ENCODE peak calls at places on chromosomes 6 and 20, in seven cellular contexts. E is dorsolateral prefrontal cortex; A is left ventricle myocardium inferior; L is OCI-LY7; C is keratinocyte; B is astrocyte of the spinal cord; R is CD8-positive, alpha-beta T cell. S is an unnamed sample.

GRCh38 chr6:155436981-155437749 is 18.5 kb downstream of the NOX3 start:
- DNase-seq in E (no peak), A (no peak), L (no peak), C (no peak), B (no peak), R (no peak), S (peak)

GRCh38 chr6:90993771-90994170 is 406.9 kb upstream of the MAP3K7 start:
- DNase-seq in E (no peak), A (no peak), L (no peak), C (no peak), B (no peak), R (no peak), S (no peak)

GRCh38 chr6:46105568-46105967 is 24.2 kb upstream of the ENPP4 start:
- DNase-seq in E (no peak), A (no peak), L (no peak), C (no peak), B (no peak), R (no peak), S (no peak)

GRCh38 chr20:58690351-58690750 is 2.2 kb upstream of the NPEPL1 start:
- DNase-seq in E (no peak), A (no peak), L (no peak), C (no peak), B (no peak), R (no peak), S (no peak)

GRCh38 chr6:46964716-46965519 is 43.2 kb upstream of the ADGRF5 start:
- DNase-seq in E (no peak), A (no peak), L (no peak), C (no peak), B (no peak), R (no peak), S (no peak)

GRCh38 chr20:815914-816606 is 17.5 kb upstream of the FAM110A start:
- DNase-seq in E (peak), A (peak), L (peak), C (no peak), B (peak), R (peak), S (peak)

GRCh38 chr6:109526905-109527628 is 44.0 kb upstream of the ZBTB24 start:
- DNase-seq in E (peak), A (no peak), L (peak), C (no peak), B (peak), R (peak), S (peak)

GRCh38 chr20:15902493-15902892 is 670.8 kb downstream of the KIF16B start:
- DNase-seq in E (no peak), A (no peak), L (peak), C (no peak), B (no peak), R (no peak), S (no peak)

GRCh38 chr6:65999288-65999791 is 292.3 kb upstream of the EYS start:
- DNase-seq in E (no peak), A (no peak), L (no peak), C (no peak), B (no peak), R (no peak), S (no peak)

GRCh38 chr6:167140589-167141474 is 16.9 kb downstream of the GPR31 start:
- DNase-seq in E (no peak), A (no peak), L (peak), C (no peak), B (peak), R (no peak), S (no peak)

GRCh38 chr6:96542702-96543101 is 20.2 kb upstream of the FHL5 start:
- DNase-seq in E (no peak), A (no peak), L (peak), C (no peak), B (no peak), R (no peak), S (peak)

GRCh38 chr6:162260024-162260423 is 467.5 kb downstream of the PRKN start:
- DNase-seq in E (no peak), A (no peak), L (no peak), C (no peak), B (no peak), R (no peak), S (peak)

GRCh38 chr20:35617397-35618031 is 1.9 kb downstream of the SPAG4 start:
- DNase-seq in E (peak), A (peak), L (peak), C (no peak), B (peak), R (peak), S (peak)

GRCh38 chr6:13404892-13405254 is 76.5 kb upstream of the TBC1D7 start:
- DNase-seq in E (no peak), A (no peak), L (no peak), C (no peak), B (no peak), R (no peak), S (no peak)

GRCh38 chr6:26223677-26224546 is 136.7 kb downstream of the HFE start:
- DNase-seq in E (no peak), A (peak), L (no peak), C (no peak), B (peak), R (peak), S (peak)

GRCh38 chr6:69022991-69023390 is 387.9 kb downstream of the ADGRB3 start:
- DNase-seq in E (no peak), A (no peak), L (no peak), C (no peak), B (peak), R (no peak), S (peak)

GRCh38 chr6:141218583-141218982 is 914.1 kb upstream of the GJE1 start:
- DNase-seq in E (no peak), A (no peak), L (no peak), C (no peak), B (peak), R (no peak), S (no peak)

GRCh38 chr20:41738584-41739193 is 120.5 kb upstream of the CHD6 start:
- DNase-seq in E (peak), A (peak), L (peak), C (peak), B (peak), R (no peak), S (peak)

GRCh38 chr6:4581468-4582420 is 194.5 kb upstream of the CDYL start:
- DNase-seq in E (no peak), A (no peak), L (no peak), C (no peak), B (peak), R (no peak), S (peak)

GRCh38 chr20:63267681-63268080 is 4.9 kb upstream of the ARFGAP1 start:
- DNase-seq in E (no peak), A (no peak), L (no peak), C (no peak), B (no peak), R (no peak), S (no peak)

GRCh38 chr6:2812695-2813094 is 29.0 kb downstream of the SERPINB1 start:
- DNase-seq in E (no peak), A (no peak), L (no peak), C (no peak), B (no peak), R (no peak), S (no peak)

GRCh38 chr6:21431526-21431925 is 162.0 kb upstream of the SOX4 start:
- DNase-seq in E (no peak), A (no peak), L (no peak), C (no peak), B (no peak), R (no peak), S (no peak)

GRCh38 chr20:31606678-31606927 is 1.5 kb downstream of the ID1 start:
- DNase-seq in E (no peak), A (no peak), L (no peak), C (no peak), B (peak), R (no peak), S (no peak)

GRCh38 chr20:56155625-56156024 is 92.9 kb upstream of the MC3R start:
- DNase-seq in E (no peak), A (no peak), L (no peak), C (no peak), B (no peak), R (no peak), S (no peak)

GRCh38 chr6:36318690-36319435 is 17.8 kb downstream of the BNIP5 start:
- DNase-seq in E (no peak), A (no peak), L (no peak), C (no peak), B (no peak), R (no peak), S (no peak)

GRCh38 chr20:31835977-31836852 is 9.2 kb downstream of the FOXS1 start:
- DNase-seq in E (peak), A (peak), L (no peak), C (peak), B (peak), R (no peak), S (peak)

GRCh38 chr6:149636116-149636515 is 12.4 kb downstream of the KATNA1 start:
- DNase-seq in E (no peak), A (no peak), L (no peak), C (no peak), B (peak), R (no peak), S (peak)

GRCh38 chr6:150830409-150831165 is 34.9 kb upstream of the MTHFD1L start:
- DNase-seq in E (no peak), A (no peak), L (no peak), C (no peak), B (peak), R (no peak), S (peak)

GRCh38 chr6:33692078-33692759 is 19.3 kb downstream of the UQCC2 start:
- DNase-seq in E (no peak), A (peak), L (no peak), C (no peak), B (peak), R (no peak), S (no peak)

GRCh38 chr6:43951063-43951755 is 176.0 kb downstream of the MRPL14 start:
- DNase-seq in E (no peak), A (peak), L (peak), C (no peak), B (no peak), R (peak), S (peak)

GRCh38 chr20:23631981-23632710 is 5.6 kb downstream of the CST3 start:
- DNase-seq in E (no peak), A (no peak), L (no peak), C (no peak), B (no peak), R (no peak), S (no peak)

GRCh38 chr6:90005048-90005827 is 111.0 kb downstream of the GJA10 start:
- DNase-seq in E (no peak), A (no peak), L (no peak), C (no peak), B (no peak), R (no peak), S (peak)

GRCh38 chr6:46217671-46218131 is 46.9 kb upstream of the ENPP5 start:
- DNase-seq in E (peak), A (peak), L (peak), C (no peak), B (peak), R (no peak), S (peak)

GRCh38 chr20:52192296-52193007 is 873 bp upstream of the ZFP64 start:
- DNase-seq in E (no peak), A (peak), L (peak), C (no peak), B (peak), R (no peak), S (no peak)

GRCh38 chr20:5073154-5074049 is 46.4 kb downstream of the PCNA start:
- DNase-seq in E (peak), A (peak), L (no peak), C (peak), B (peak), R (no peak), S (peak)

GRCh38 chr6:80520195-80520594 is 413.7 kb downstream of the BCKDHB start:
- DNase-seq in E (no peak), A (no peak), L (no peak), C (no peak), B (peak), R (no peak), S (peak)

GRCh38 chr6:117169781-117170281 is 95.5 kb upstream of the VGLL2 start:
- DNase-seq in E (no peak), A (no peak), L (no peak), C (peak), B (no peak), R (no peak), S (no peak)

GRCh38 chr6:52482903-52483670 is 62.9 kb downstream of the EFHC1 start:
- DNase-seq in E (no peak), A (no peak), L (no peak), C (no peak), B (no peak), R (no peak), S (no peak)

GRCh38 chr6:1390805-1391511 is 1.6 kb downstream of the FOXF2 start:
- DNase-seq in E (no peak), A (no peak), L (no peak), C (no peak), B (no peak), R (no peak), S (peak)
- H3K4me3 ChIP-seq in E (peak), A (peak), L (no peak), C (no peak), B (peak), R (no peak), S (peak)

GRCh38 chr6:35048631-35049083 is 92.5 kb downstream of the TCP11 start:
- DNase-seq in E (peak), A (no peak), L (peak), C (no peak), B (peak), R (peak), S (peak)
- TF ChIP-seq CTCF in E (peak), A (peak), L (peak), C (no peak), B (peak), R (peak), S (peak)

DNA sequence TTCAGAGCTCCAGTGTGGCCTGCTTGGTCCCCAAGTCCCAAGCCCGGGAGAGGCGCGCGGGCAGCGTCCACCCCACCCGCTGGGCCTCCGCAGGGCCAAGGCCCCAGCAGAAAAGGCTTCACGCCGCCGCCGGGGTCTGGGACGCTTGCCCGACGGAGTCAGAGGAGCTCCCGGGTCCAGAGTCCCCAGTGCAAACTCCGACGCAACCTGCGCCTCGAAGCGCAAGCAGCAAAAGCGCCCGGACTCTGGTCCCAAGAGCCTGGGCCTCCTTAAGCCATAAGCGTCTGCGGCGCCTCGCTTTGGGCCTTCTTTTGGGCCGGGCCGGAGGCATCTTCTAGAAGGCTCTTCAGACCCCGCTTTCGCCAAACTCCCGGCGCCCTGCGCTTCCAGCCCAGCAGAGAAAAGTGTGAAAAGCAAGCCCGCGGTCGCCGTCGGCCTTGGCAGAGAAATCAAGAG is 1.4 kb downstream of the TBX18 start:
- DNase-seq in E (no peak), A (no peak), L (no peak), C (no peak), B (no peak), R (no peak), S (no peak)
- H3K4me3 ChIP-seq in E (peak), A (peak), L (no peak), C (no peak), B (peak), R (no peak), S (peak)

GRCh38 chr6:303948-304558 is 11.8 kb downstream of the DUSP22 start:
- DNase-seq in E (no peak), A (no peak), L (no peak), C (no peak), B (no peak), R (no peak), S (no peak)
- TF ChIP-seq CTCF in E (no peak), A (peak), L (peak), C (no peak), B (peak), R (no peak), S (no peak)

DNA sequence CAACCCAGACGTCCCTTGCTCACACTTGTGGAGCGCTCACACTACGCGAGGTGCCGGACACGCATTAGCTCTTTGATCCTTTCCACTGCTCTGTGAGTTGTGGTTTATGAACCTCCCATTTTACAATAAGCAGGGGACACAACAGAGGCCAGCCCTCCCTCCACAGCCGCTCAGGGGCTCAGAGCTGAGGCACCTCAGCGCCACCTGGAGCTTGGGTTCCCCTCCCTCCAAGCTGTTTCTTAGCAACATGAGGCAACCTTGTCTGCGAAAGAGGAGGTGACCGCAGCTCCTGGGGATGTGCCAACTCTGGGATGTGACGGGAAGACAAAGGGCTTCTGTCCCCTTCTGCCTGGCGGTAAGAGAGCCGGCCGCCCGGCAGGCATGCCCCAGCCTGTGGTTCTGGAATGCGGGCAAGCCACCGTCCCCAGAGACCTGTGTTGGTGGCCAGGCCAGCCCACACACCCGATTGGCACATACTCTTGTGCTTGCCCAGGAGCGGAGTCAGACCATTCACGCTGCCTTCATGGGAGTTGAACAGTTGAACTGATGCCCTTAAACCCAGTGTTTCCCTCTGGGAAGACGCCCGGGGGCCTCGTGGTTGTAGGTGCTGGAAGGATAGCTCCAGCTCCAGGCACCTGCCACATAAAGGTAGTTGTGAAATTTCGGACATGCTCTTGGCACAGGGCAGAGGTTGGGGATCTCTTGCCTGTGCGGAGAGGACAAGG is 44.5 kb downstream of the RBM38 start:
- DNase-seq in E (peak), A (peak), L (peak), C (peak), B (peak), R (peak), S (no peak)
- H3K4me3 ChIP-seq in E (no peak), A (no peak), L (no peak), C (no peak), B (no peak), R (no peak), S (no peak)

DNA sequence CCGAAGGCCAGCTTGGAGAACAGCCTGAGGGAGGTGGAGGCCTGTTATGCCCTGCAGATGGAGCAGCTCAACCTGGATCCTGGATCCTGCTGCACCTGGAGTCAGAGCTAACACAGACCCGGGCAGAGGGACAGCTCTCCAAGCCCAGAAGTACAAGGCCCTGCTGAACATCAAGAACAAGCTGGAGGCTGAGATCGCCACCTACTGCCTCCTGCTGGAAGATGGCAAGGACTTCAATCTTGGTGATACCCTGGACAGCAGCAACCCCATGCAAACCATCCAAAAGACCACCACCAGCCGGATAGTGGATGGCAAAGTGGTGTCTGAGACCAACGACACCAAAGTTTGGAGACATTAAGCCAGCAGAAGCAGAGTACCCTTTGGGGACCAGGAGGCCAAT is 223.5 kb upstream of the ID4 start:
- DNase-seq in E (no peak), A (no peak), L (peak), C (no peak), B (no peak), R (no peak), S (peak)
- TF ChIP-seq CTCF in E (no peak), A (no peak), L (peak), C (no peak), B (no peak), R (no peak), S (no peak)